ENCODE peak calls at places on chromosomes 16 and 17, in four cellular contexts. One of them, this sample, is unnamed.

GRCh38 chr16:47374629-47375028 is 86.2 kb downstream of the ITFG1 start:
- DNase-seq in epithelial cell of esophagus: no peak
- DNase-seq in kidney: no peak
- DNase-seq in heart left ventricle: no peak
- DNase-seq in this sample: no peak

GRCh38 chr17:29143894-29144293 is 36.3 kb downstream of the MYO18A start:
- DNase-seq in epithelial cell of esophagus: no peak
- DNase-seq in kidney: no peak
- DNase-seq in heart left ventricle: no peak
- DNase-seq in this sample: peak; percentile 61

GRCh38 chr17:11986179-11986938 is 10.9 kb downstream of the ZNF18 start:
- DNase-seq in epithelial cell of esophagus: no peak
- DNase-seq in kidney: no peak
- DNase-seq in heart left ventricle: no peak
- DNase-seq in this sample: no peak

GRCh38 chr17:40121191-40121885 is 433 bp upstream of the MSL1 start:
- DNase-seq in epithelial cell of esophagus: peak; percentile 30
- DNase-seq in kidney: no peak
- DNase-seq in heart left ventricle: peak; percentile 56
- DNase-seq in this sample: peak; percentile 37

GRCh38 chr16:80260906-80261311 is 279.9 kb upstream of the DYNLRB2 start:
- DNase-seq in epithelial cell of esophagus: peak; percentile 17
- DNase-seq in kidney: no peak
- DNase-seq in heart left ventricle: no peak
- DNase-seq in this sample: no peak

GRCh38 chr17:44222112-44222869 is 2.8 kb upstream of the UBTF start:
- DNase-seq in epithelial cell of esophagus: peak; percentile 62
- DNase-seq in kidney: peak; percentile 93
- DNase-seq in heart left ventricle: peak; percentile 87
- DNase-seq in this sample: peak; percentile 67

GRCh38 chr17:32854834-32855389 is 22.0 kb downstream of the MYO1D start:
- DNase-seq in epithelial cell of esophagus: no peak
- DNase-seq in kidney: no peak
- DNase-seq in heart left ventricle: no peak
- DNase-seq in this sample: no peak

GRCh38 chr16:48602357-48603014 is 7.5 kb downstream of the N4BP1 start:
- DNase-seq in epithelial cell of esophagus: no peak
- DNase-seq in kidney: no peak
- DNase-seq in heart left ventricle: no peak
- DNase-seq in this sample: no peak

GRCh38 chr16:19168173-19169080 is at the start of gene SYT17:
- DNase-seq in epithelial cell of esophagus: no peak
- DNase-seq in kidney: no peak
- DNase-seq in heart left ventricle: peak; percentile 28
- DNase-seq in this sample: no peak

GRCh38 chr17:33874617-33875060 is 380.4 kb upstream of the CCL2 start:
- DNase-seq in epithelial cell of esophagus: no peak
- DNase-seq in kidney: no peak
- DNase-seq in heart left ventricle: no peak
- DNase-seq in this sample: no peak

GRCh38 chr16:60203525-60204124 is 1469.5 kb upstream of the GOT2 start:
- DNase-seq in epithelial cell of esophagus: peak; percentile 30
- DNase-seq in kidney: no peak
- DNase-seq in heart left ventricle: no peak
- DNase-seq in this sample: no peak

GRCh38 chr16:29729116-29729521 is 16.7 kb downstream of the C16orf54 start:
- DNase-seq in epithelial cell of esophagus: peak; percentile 54
- DNase-seq in kidney: no peak
- DNase-seq in heart left ventricle: no peak
- DNase-seq in this sample: peak; percentile 45

GRCh38 chr17:41563607-41564006 is 8.3 kb downstream of the KRT9 start:
- DNase-seq in epithelial cell of esophagus: no peak
- DNase-seq in kidney: no peak
- DNase-seq in heart left ventricle: no peak
- DNase-seq in this sample: no peak

GRCh38 chr16:68070811-68071546 is 14.2 kb upstream of the NFATC3 start:
- DNase-seq in epithelial cell of esophagus: peak; percentile 23
- DNase-seq in kidney: no peak
- DNase-seq in heart left ventricle: no peak
- DNase-seq in this sample: peak; percentile 59

GRCh38 chr17:6660765-6661463 is 9.4 kb downstream of the C17orf100 start:
- DNase-seq in epithelial cell of esophagus: no peak
- DNase-seq in kidney: no peak
- DNase-seq in heart left ventricle: no peak
- DNase-seq in this sample: peak; percentile 81

GRCh38 chr17:6666077-6666521 is 14.5 kb downstream of the C17orf100 start:
- DNase-seq in epithelial cell of esophagus: peak; percentile 89
- DNase-seq in kidney: peak; percentile 86
- DNase-seq in heart left ventricle: peak; percentile 73
- DNase-seq in this sample: peak; percentile 79

GRCh38 chr17:6660101-6660500 is 8.5 kb downstream of the C17orf100 start:
- DNase-seq in epithelial cell of esophagus: no peak
- DNase-seq in kidney: no peak
- DNase-seq in heart left ventricle: no peak
- DNase-seq in this sample: no peak

GRCh38 chr17:6657633-6658287 is 6.2 kb downstream of the C17orf100 start:
- DNase-seq in epithelial cell of esophagus: no peak
- DNase-seq in kidney: no peak
- DNase-seq in heart left ventricle: no peak
- DNase-seq in this sample: no peak

DNA sequence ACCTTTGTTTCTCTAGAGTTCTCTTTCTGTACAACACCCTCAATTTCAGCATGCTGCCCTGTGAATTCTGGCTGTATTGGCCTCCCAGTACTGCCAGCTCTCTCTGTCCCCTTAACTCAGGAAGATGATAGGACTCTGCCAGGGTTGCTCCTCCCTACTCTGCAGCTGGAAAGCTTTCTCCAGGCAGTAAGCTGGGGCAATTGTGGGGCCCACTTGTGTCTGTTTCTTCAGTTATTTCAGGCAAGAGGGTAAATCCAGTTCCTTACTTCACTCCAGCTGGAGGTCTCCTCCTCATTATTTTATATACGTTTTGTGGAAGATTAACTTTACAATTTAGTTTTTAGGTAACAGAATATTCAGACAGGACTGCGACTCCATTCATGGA is 9.9 kb downstream of the C17orf100 start:
- DNase-seq in epithelial cell of esophagus: no peak
- DNase-seq in kidney: no peak
- DNase-seq in heart left ventricle: no peak
- DNase-seq in this sample: no peak
- H3K4me3 ChIP-seq in epithelial cell of esophagus: no peak overlapping the region
- H3K4me3 ChIP-seq in kidney: no peak overlapping the region
- H3K4me3 ChIP-seq in heart left ventricle: no peak overlapping the region
- H3K4me3 ChIP-seq in this sample: no peak overlapping the region

GRCh38 chr16:89143911-89144675 is 27.5 kb upstream of the CDH15 start:
- DNase-seq in epithelial cell of esophagus: no peak
- DNase-seq in kidney: peak; percentile 57
- DNase-seq in heart left ventricle: no peak
- DNase-seq in this sample: no peak

GRCh38 chr16:89140981-89141883 is 30.3 kb upstream of the CDH15 start:
- DNase-seq in epithelial cell of esophagus: no peak
- DNase-seq in kidney: peak; percentile 62
- DNase-seq in heart left ventricle: no peak
- DNase-seq in this sample: no peak

GRCh38 chr16:89143201-89143741 is 28.3 kb upstream of the CDH15 start:
- DNase-seq in epithelial cell of esophagus: no peak
- DNase-seq in kidney: peak; percentile 57
- DNase-seq in heart left ventricle: no peak
- DNase-seq in this sample: no peak

GRCh38 chr16:89141884-89142267 is 29.7 kb upstream of the CDH15 start:
- DNase-seq in epithelial cell of esophagus: no peak
- DNase-seq in kidney: peak; percentile 63
- DNase-seq in heart left ventricle: no peak
- DNase-seq in this sample: no peak

DNA sequence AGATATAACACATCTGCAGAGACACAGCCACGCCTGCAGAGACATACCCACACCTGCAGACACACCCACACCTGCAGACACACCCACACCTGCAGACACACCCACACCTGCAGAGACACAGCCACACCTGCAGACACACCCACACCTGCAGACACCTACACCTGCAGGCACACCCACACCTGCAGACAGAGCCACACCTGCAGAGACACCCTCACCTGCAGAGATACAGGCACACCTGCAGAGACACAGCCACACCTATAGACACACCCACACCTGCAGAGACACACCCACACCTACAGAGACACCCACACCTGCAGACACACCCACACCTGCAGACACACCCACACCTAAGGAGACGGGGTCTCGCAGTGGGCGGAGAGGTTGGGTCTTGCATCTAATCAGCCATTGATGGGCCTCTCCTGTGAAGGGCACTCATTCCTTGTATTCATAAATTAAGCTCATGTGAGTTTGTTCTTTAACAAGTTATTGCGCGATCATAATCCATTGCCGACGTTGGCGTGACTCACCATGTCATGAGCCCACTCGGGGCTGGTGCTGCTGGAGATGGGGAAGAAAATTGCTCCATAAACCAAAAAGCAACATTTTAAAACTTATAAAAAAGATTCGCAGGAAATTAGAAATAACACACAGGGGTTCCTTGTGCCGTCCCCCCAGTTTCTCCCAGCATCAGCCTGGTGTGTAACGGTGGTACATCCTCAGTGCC is 28.9 kb upstream of the CDH15 start:
- DNase-seq in epithelial cell of esophagus: peak; percentile 30
- DNase-seq in kidney: no peak
- DNase-seq in heart left ventricle: no peak
- DNase-seq in this sample: no peak
- H3K4me3 ChIP-seq in epithelial cell of esophagus: no peak overlapping the region
- H3K4me3 ChIP-seq in kidney: no peak overlapping the region
- H3K4me3 ChIP-seq in heart left ventricle: no peak overlapping the region
- H3K4me3 ChIP-seq in this sample: no peak overlapping the region

GRCh38 chr17:79220201-79220714 is 145.6 kb downstream of the ENGASE start:
- DNase-seq in epithelial cell of esophagus: no peak
- DNase-seq in kidney: no peak
- DNase-seq in heart left ventricle: no peak
- DNase-seq in this sample: no peak

GRCh38 chr17:79218825-79219200 is 144.2 kb downstream of the ENGASE start:
- DNase-seq in epithelial cell of esophagus: no peak
- DNase-seq in kidney: no peak
- DNase-seq in heart left ventricle: no peak
- DNase-seq in this sample: no peak

GRCh38 chr17:79219208-79219935 is 144.7 kb downstream of the ENGASE start:
- DNase-seq in epithelial cell of esophagus: no peak
- DNase-seq in kidney: no peak
- DNase-seq in heart left ventricle: no peak
- DNase-seq in this sample: no peak

GRCh38 chr17:79221597-79221996 is 147.0 kb downstream of the ENGASE start:
- DNase-seq in epithelial cell of esophagus: no peak
- DNase-seq in kidney: no peak
- DNase-seq in heart left ventricle: no peak
- DNase-seq in this sample: no peak

DNA sequence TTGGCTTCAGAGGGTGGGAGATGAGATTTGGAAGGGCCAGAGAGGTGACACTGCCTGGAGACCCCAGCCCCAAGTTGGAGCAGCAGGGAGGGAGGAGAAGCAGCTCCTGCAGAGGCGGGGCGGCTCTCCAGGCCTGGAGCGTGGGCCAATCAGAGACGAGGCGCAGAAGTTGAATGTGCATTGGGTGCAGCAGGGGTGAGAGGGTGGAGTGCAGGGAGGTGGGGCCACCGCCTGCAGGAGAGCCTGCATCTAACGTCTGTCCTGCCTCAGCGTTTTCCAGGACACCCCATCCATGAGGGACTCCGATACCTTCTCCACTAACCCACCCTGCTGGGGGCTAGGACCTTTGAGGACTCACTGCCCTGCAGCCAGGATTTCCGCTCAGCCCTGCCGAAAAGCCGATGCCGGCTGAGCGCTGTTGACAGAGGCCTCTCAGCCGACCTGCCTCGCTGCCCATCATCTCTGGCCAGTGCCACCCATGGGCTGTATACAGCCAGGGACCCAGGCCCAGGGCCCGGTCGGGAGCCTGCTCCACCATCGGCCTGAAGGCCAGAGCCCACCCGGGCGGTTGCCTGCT is 146.2 kb downstream of the ENGASE start:
- DNase-seq in epithelial cell of esophagus: peak; percentile 46
- DNase-seq in kidney: peak; percentile 58
- DNase-seq in heart left ventricle: no peak
- DNase-seq in this sample: no peak
- H3K4me3 ChIP-seq in epithelial cell of esophagus: peak overlapping the region; percentile 9
- H3K4me3 ChIP-seq in kidney: no peak overlapping the region
- H3K4me3 ChIP-seq in heart left ventricle: no peak overlapping the region
- H3K4me3 ChIP-seq in this sample: no peak overlapping the region

GRCh38 chr17:79788989-79789942 is 7.6 kb downstream of the CBX8 start:
- DNase-seq in epithelial cell of esophagus: no peak
- DNase-seq in kidney: peak; percentile 81
- DNase-seq in heart left ventricle: no peak
- DNase-seq in this sample: no peak
- H3K4me3 ChIP-seq in epithelial cell of esophagus: no peak overlapping the region
- H3K4me3 ChIP-seq in kidney: no peak overlapping the region
- H3K4me3 ChIP-seq in heart left ventricle: no peak overlapping the region
- H3K4me3 ChIP-seq in this sample: no peak overlapping the region

GRCh38 chr17:8371786-8372185 is 4.7 kb downstream of the KRABD2 start:
- DNase-seq in epithelial cell of esophagus: no peak
- DNase-seq in kidney: no peak
- DNase-seq in heart left ventricle: no peak
- DNase-seq in this sample: no peak

GRCh38 chr17:8377422-8377821 is 918 bp upstream of the KRABD2 start:
- DNase-seq in epithelial cell of esophagus: no peak
- DNase-seq in kidney: no peak
- DNase-seq in heart left ventricle: no peak
- DNase-seq in this sample: no peak

GRCh38 chr17:8372422-8372821 is 4.1 kb downstream of the KRABD2 start:
- DNase-seq in epithelial cell of esophagus: peak; percentile 63
- DNase-seq in kidney: no peak
- DNase-seq in heart left ventricle: no peak
- DNase-seq in this sample: no peak

GRCh38 chr17:8376302-8377067 is at the start of gene KRABD2:
- DNase-seq in epithelial cell of esophagus: peak; percentile 82
- DNase-seq in kidney: peak; percentile 97
- DNase-seq in heart left ventricle: peak; percentile 96
- DNase-seq in this sample: peak; percentile 94

GRCh38 chr17:8375738-8376259 is 705 bp downstream of the KRABD2 start:
- DNase-seq in epithelial cell of esophagus: peak; percentile 36
- DNase-seq in kidney: no peak
- DNase-seq in heart left ventricle: no peak
- DNase-seq in this sample: no peak
- H3K4me3 ChIP-seq in epithelial cell of esophagus: peak overlapping the region; percentile 71
- H3K4me3 ChIP-seq in kidney: peak overlapping the region; percentile 98
- H3K4me3 ChIP-seq in heart left ventricle: peak overlapping the region; percentile 74
- H3K4me3 ChIP-seq in this sample: peak overlapping the region; percentile 72

DNA sequence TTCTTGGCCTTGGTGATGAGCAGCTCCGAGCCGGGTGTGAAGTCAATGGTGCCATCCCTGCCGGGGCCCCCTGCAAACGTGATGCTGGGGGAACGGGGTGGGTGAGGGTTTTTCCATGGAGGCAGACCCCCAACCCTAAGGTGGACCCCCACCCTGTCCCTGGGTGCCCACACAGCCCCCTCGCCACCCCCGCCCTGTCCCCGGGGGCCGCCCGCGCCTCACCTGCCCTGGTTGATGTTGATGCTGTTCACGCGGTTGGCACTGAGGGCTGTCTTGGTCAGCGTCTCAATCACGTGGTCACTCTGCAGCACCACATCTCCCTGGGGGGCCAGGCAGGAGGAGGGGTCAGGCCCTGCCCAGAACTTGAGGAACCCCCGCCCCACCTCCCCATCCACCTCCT is 11.2 kb upstream of the CRK start:
- DNase-seq in epithelial cell of esophagus: no peak
- DNase-seq in kidney: no peak
- DNase-seq in heart left ventricle: no peak
- DNase-seq in this sample: no peak
- H3K4me3 ChIP-seq in epithelial cell of esophagus: no peak overlapping the region
- H3K4me3 ChIP-seq in kidney: no peak overlapping the region
- H3K4me3 ChIP-seq in heart left ventricle: no peak overlapping the region
- H3K4me3 ChIP-seq in this sample: no peak overlapping the region